ENCODE peak calls at places on chromosomes 7 and 10, in eight cellular contexts. H, D, Y, A, B, J, S and O are unnamed samples.

GRCh38 chr10:79101560-79101971 is 32.8 kb downstream of the ZMIZ1 start:
- DNase-seq in J (no peak), D (peak), S (no peak), A (no peak), Y (no peak), B (no peak), H (no peak), O (no peak)

GRCh38 chr10:35606423-35606822 is 1.3 kb downstream of the GJD4 start:
- DNase-seq in D (no peak), S (no peak), J (no peak), A (no peak), Y (no peak), B (no peak), H (no peak), O (no peak)

GRCh38 chr10:66931340-66931948 is 5.6 kb downstream of the LRRTM3 start:
- DNase-seq in H (no peak), J (peak), S (peak), B (peak), Y (peak), A (peak), D (peak), O (peak)

GRCh38 chr10:104306897-104307296 is 31.4 kb downstream of the ITPRIP start:
- DNase-seq in D (peak), H (no peak), S (no peak), Y (no peak), A (no peak), B (no peak), J (no peak), O (no peak)

GRCh38 chr7:13901577-13901976 is 87.9 kb downstream of the ETV1 start:
- DNase-seq in A (no peak), H (no peak), B (no peak), Y (no peak), D (no peak), J (no peak), S (no peak), O (no peak)

GRCh38 chr7:96114190-96114589 is 207.7 kb downstream of the SLC25A13 start:
- DNase-seq in B (no peak), J (no peak), H (no peak), A (no peak), Y (no peak), S (no peak), D (no peak), O (no peak)

GRCh38 chr10:96334888-96335526 is 23.8 kb downstream of the OPALIN start:
- DNase-seq in D (peak), J (peak), B (peak), Y (peak), S (no peak), H (peak), A (peak), O (no peak)

GRCh38 chr10:124324856-124325657 is 93.7 kb downstream of the OAT start:
- DNase-seq in D (no peak), Y (no peak), S (no peak), B (no peak), J (no peak), A (no peak), H (peak), O (no peak)

GRCh38 chr10:31940839-31941653 is 12.4 kb upstream of the ARHGAP12 start:
- DNase-seq in B (peak), A (peak), H (no peak), D (peak), Y (no peak), J (peak), S (no peak), O (peak)

GRCh38 chr7:74474271-74474865 is 20.7 kb downstream of the GTF2IRD1 start:
- DNase-seq in B (no peak), J (no peak), D (no peak), Y (no peak), H (no peak), S (no peak), A (no peak), O (no peak)

DNA sequence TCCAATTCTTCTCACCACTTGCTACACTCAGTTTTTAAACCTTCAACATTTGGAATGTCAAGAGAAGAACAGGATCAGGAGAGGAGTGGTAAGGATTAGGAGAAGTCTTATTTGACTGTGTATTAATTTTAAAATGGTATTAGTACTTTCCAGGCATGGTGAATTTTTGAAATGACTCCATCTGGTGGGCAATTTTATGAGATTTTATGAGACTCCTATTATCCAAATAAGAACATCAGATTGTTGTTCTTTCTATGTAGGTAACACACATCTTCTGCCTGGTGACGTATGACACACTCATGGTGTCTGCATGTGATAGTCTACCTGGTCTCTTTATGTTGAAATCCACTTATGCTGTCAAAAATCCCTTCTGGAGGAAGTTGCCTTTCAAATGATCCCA is 51.0 kb downstream of the SLC13A1 start:
- DNase-seq in B (peak), A (no peak), Y (no peak), D (no peak), H (no peak), S (no peak), J (no peak), O (no peak)
- TF ChIP-seq POLR2AphosphoS5 in B (no peak), A (no peak), Y (no peak), D (no peak), H (no peak), S (no peak), J (no peak), O (no peak)

GRCh38 chr7:45978731-45979211 is 57.7 kb upstream of the IGFBP3 start:
- DNase-seq in A (no peak), D (no peak), Y (no peak), B (no peak), J (no peak), S (no peak), H (no peak), O (no peak)
- H3K9ac ChIP-seq in A (peak), D (peak), Y (no peak), B (peak), J (peak), S (no peak), H (no peak), O (no peak)

DNA sequence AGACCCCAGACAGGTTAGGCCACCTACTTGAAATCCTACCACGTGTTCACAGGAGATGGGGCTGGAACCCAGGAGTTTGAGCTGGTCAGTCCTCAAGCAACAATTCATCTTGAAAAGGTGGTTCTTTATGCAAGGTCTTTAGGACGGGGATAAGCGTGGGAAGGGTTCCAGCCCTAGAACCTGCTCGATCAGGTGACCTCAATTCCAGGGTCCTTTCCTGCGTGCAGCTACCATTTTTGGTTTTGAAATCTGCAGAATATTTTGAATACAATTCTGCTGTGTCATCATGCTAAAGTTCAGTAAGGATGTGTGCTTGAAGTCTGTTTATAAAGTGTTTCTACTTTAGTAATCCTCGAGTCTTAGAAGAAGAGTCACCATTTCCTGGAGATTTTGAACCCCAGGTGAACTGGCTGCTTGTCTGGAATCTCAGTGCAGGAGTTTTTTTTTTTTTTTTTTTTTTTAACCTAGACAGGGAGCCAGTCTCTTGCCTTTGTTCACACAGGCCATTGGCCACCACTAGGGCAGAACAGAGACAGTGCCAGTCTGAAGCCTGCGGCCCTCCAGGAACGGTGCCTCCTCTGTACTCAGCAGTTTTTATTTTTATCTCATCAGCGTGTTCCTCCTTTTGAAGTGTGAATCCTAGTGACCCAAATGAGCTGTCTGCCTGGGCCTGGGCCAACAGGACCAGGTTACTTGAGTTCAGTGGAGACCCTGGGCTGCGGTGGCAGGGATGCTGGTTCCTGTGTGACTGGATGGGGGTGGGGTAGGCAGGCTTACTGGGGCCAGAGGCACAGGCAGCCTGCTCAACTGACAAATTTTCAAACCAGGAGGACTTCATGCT is 54.6 kb downstream of the EEPD1 start:
- DNase-seq in J (peak), A (no peak), S (no peak), H (no peak), D (peak), Y (no peak), B (no peak), O (no peak)
- TF ChIP-seq POLR2AphosphoS5 in J (no peak), A (no peak), S (no peak), H (no peak), D (no peak), Y (no peak), B (no peak), O (no peak)

DNA sequence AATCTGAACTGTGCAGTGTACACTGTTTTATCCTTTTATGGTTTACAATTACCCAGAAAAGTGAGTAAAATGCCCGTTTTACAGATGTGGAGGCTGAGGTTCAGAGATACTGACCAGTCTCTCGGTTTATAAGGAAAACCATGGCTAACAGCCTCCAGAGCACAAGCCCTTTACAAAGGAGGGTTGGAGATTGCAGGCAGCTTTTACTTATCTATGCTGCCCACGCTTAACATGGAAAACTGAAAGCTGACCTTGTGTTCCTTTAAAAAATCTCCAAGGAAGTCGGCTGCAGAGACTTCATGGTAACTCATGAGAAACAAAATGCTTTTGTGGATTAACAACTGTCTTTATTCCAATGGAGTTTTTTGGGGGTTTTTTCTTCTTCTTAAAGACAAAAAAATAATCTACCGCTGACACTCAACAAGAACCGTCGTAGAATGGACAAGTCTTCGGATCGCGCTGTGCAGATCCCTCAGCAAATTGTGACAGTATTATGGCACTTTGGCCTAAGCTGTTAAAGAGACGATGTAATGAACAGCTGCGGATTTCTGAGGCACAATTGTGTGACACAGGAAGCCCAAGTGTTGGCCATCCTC is 652 bp upstream of the SLF2 start:
- DNase-seq in H (no peak), B (no peak), D (no peak), A (no peak), Y (peak), S (no peak), J (no peak), O (no peak)
- H3K9ac ChIP-seq in H (peak), B (peak), D (peak), A (peak), Y (peak), S (peak), J (peak), O (peak)

DNA sequence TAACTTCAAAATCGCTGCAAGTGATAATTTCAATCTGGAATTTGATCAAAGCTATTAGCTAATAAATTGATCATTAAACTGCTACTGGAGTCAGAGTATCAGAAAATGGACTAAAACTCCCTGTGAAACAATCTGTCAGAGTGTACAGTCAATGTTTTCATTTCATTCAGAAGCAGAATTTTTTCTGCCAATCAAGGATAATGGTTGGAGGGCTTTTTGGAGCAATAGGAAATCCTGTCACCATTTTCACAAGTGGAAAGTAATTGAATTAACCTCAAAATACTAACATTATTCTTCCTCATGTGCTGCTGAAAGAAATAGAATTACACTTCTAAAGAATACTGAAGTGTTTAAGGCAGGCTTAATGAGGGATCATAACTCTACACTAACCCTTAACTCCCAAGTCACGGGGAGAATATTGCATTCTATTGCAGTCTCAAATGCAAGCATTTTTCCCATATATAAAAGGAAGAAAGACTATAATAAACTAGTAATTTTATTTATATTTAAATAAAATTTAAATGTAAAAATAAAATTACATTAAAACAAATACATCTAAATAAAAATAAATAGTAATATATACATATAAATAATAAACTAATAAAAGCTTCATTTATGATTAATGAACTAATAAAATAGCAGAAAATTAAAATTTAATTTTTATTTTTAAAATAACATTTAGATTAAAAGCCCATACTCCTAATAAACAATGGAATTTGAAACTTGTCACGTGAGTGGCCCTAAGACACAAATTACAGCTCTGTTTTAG is 67.1 kb downstream of the SEMA3E start:
- DNase-seq in D (no peak), S (no peak), A (no peak), H (no peak), B (no peak), J (no peak), Y (no peak), O (no peak)
- TF ChIP-seq POLR2AphosphoS5 in D (no peak), S (no peak), A (no peak), H (no peak), B (no peak), J (no peak), Y (no peak), O (no peak)

GRCh38 chr7:11730725-11731124 is 101.3 kb downstream of the THSD7A start:
- DNase-seq in H (no peak), A (no peak), D (no peak), B (no peak), S (no peak), J (no peak), Y (no peak), O (no peak)

GRCh38 chr7:11726251-11727155 is 105.5 kb downstream of the THSD7A start:
- DNase-seq in Y (no peak), H (no peak), D (peak), A (no peak), S (no peak), J (no peak), B (no peak), O (no peak)

GRCh38 chr7:11727864-11728263 is 104.1 kb downstream of the THSD7A start:
- DNase-seq in S (no peak), B (no peak), H (no peak), J (no peak), A (no peak), D (no peak), Y (no peak), O (no peak)
- H3K9ac ChIP-seq in S (no peak), B (no peak), H (no peak), J (no peak), A (no peak), D (no peak), Y (no peak), O (no peak)

GRCh38 chr7:132145466-132145865 is 430.8 kb downstream of the PLXNA4 start:
- DNase-seq in D (no peak), B (peak), S (no peak), J (no peak), Y (no peak), A (no peak), H (no peak), O (no peak)
- TF ChIP-seq POLR2AphosphoS5 in D (peak), B (peak), S (no peak), J (no peak), Y (no peak), A (no peak), H (no peak), O (no peak)